ENCODE peak calls at places on chromosomes 1 and 21, in eight cellular contexts. R, Y, O, V, L, X, S and G are unnamed samples.

GRCh38 chr1:25875856-25876692 is 566 bp upstream of the PAQR7 start:
- DNase-seq in R (peak), L (peak), Y (peak), S (no peak), X (no peak), V (no peak), O (no peak), G (no peak)

GRCh38 chr1:202289009-202289408 is 52.7 kb downstream of the UBE2T start:
- DNase-seq in X (no peak), L (no peak), O (no peak), R (no peak), Y (no peak), V (no peak), S (no peak), G (no peak)

GRCh38 chr1:7229696-7230095 is 444.4 kb downstream of the CAMTA1 start:
- DNase-seq in O (no peak), Y (no peak), X (no peak), V (no peak), R (no peak), L (no peak), S (no peak), G (no peak)

GRCh38 chr21:46634966-46635323 is 529 bp upstream of the PRMT2 start:
- DNase-seq in X (peak), L (peak), Y (peak), V (peak), R (peak), S (peak), O (no peak), G (no peak)

GRCh38 chr1:14567056-14567455 is 31.4 kb upstream of the KAZN start:
- DNase-seq in X (no peak), S (no peak), O (no peak), L (no peak), Y (no peak), R (no peak), V (no peak), G (no peak)

GRCh38 chr1:117007719-117008013 is 6.1 kb downstream of the CD101 start:
- DNase-seq in O (no peak), L (no peak), Y (no peak), V (no peak), R (no peak), S (no peak), X (no peak), G (no peak)

GRCh38 chr1:202143768-202144509 is 598 bp downstream of the ARL8A start:
- DNase-seq in V (no peak), L (peak), S (peak), Y (no peak), X (no peak), R (peak), O (peak), G (no peak)

GRCh38 chr1:89781494-89782126 is 39.2 kb upstream of the LRRC8D start:
- DNase-seq in L (no peak), S (no peak), X (no peak), O (no peak), R (peak), Y (no peak), V (peak), G (no peak)

GRCh38 chr1:220067246-220068204 is 21.2 kb upstream of the EPRS1 start:
- DNase-seq in L (no peak), S (no peak), O (no peak), Y (no peak), X (no peak), R (no peak), V (no peak), G (no peak)

GRCh38 chr1:61109158-61109557 is 26.8 kb downstream of the NFIA start:
- DNase-seq in S (no peak), L (no peak), V (no peak), X (no peak), Y (no peak), R (no peak), O (no peak), G (no peak)

GRCh38 chr1:153324912-153325311 is 12.2 kb upstream of the PGLYRP3 start:
- DNase-seq in R (no peak), L (no peak), S (no peak), X (no peak), O (no peak), Y (no peak), V (no peak), G (no peak)

GRCh38 chr1:214496126-214496525 is 55.3 kb downstream of the PTPN14 start:
- DNase-seq in L (no peak), X (no peak), V (no peak), O (no peak), Y (no peak), R (no peak), S (no peak), G (no peak)

GRCh38 chr1:20160034-20160433 is 20.9 kb downstream of the PLA2G2F start:
- DNase-seq in Y (no peak), S (no peak), O (no peak), L (no peak), R (no peak), V (no peak), X (no peak), G (no peak)

GRCh38 chr1:232806071-232806510 is 875 bp downstream of the MAP10 start:
- DNase-seq in S (no peak), X (no peak), O (no peak), R (no peak), L (no peak), Y (no peak), V (no peak), G (no peak)

GRCh38 chr1:23166854-23167253 is 1.8 kb downstream of the LUZP1 start:
- DNase-seq in V (no peak), R (no peak), O (no peak), S (no peak), X (no peak), L (no peak), Y (no peak), G (no peak)

GRCh38 chr1:77415585-77415984 is 133.8 kb downstream of the AK5 start:
- DNase-seq in V (no peak), X (no peak), O (no peak), L (no peak), Y (no peak), R (no peak), S (no peak), G (no peak)

GRCh38 chr1:173353346-173353745 is 123.8 kb upstream of the PRDX6 start:
- DNase-seq in X (no peak), S (no peak), O (no peak), L (no peak), Y (no peak), V (no peak), R (no peak), G (no peak)

GRCh38 chr21:31917108-31917507 is 44.3 kb downstream of the HUNK start:
- DNase-seq in L (no peak), R (no peak), Y (no peak), S (no peak), O (no peak), X (no peak), V (no peak), G (no peak)

GRCh38 chr1:1058088-1058905 is 15.8 kb downstream of the RNF223 start:
- DNase-seq in O (no peak), Y (no peak), L (no peak), V (no peak), X (no peak), S (no peak), R (no peak), G (no peak)

GRCh38 chr1:193729429-193729828 is 543.0 kb upstream of the B3GALT2 start:
- DNase-seq in S (no peak), L (no peak), O (no peak), Y (no peak), V (no peak), X (no peak), R (no peak), G (no peak)
- TF ChIP-seq CTCF in S (no peak), L (no peak), O (no peak), Y (no peak), V (no peak), X (no peak), R (no peak), G (no peak)

GRCh38 chr1:21495225-21495820 is 13.9 kb upstream of the ALPL start:
- DNase-seq in O (no peak), R (no peak), X (no peak), S (no peak), V (no peak), L (no peak), Y (no peak), G (no peak)

GRCh38 chr1:21496886-21497285 is 12.3 kb upstream of the ALPL start:
- DNase-seq in O (no peak), L (no peak), X (no peak), R (no peak), S (no peak), Y (no peak), V (no peak), G (no peak)

GRCh38 chr1:21499283-21499945 is 9.8 kb upstream of the ALPL start:
- DNase-seq in Y (no peak), O (no peak), S (no peak), L (no peak), V (no peak), R (no peak), X (no peak), G (no peak)

GRCh38 chr1:21496063-21496462 is 13.2 kb upstream of the ALPL start:
- DNase-seq in R (no peak), X (no peak), O (no peak), Y (no peak), S (no peak), L (no peak), V (no peak), G (no peak)

GRCh38 chr1:21497466-21498061 is 11.7 kb upstream of the ALPL start:
- DNase-seq in S (no peak), L (no peak), V (no peak), Y (no peak), X (no peak), O (no peak), R (no peak), G (no peak)
- TF ChIP-seq CTCF in S (no peak), L (no peak), V (no peak), Y (no peak), X (no peak), O (no peak), R (no peak), G (peak)

GRCh38 chr1:36306210-36306901 is at the start of gene SH3D21:
- DNase-seq in R (peak), L (peak), Y (no peak), V (no peak), O (peak), X (peak), S (peak), G (no peak)
- TF ChIP-seq CTCF in R (peak), L (peak), Y (peak), V (no peak), O (no peak), X (no peak), S (no peak), G (no peak)

DNA sequence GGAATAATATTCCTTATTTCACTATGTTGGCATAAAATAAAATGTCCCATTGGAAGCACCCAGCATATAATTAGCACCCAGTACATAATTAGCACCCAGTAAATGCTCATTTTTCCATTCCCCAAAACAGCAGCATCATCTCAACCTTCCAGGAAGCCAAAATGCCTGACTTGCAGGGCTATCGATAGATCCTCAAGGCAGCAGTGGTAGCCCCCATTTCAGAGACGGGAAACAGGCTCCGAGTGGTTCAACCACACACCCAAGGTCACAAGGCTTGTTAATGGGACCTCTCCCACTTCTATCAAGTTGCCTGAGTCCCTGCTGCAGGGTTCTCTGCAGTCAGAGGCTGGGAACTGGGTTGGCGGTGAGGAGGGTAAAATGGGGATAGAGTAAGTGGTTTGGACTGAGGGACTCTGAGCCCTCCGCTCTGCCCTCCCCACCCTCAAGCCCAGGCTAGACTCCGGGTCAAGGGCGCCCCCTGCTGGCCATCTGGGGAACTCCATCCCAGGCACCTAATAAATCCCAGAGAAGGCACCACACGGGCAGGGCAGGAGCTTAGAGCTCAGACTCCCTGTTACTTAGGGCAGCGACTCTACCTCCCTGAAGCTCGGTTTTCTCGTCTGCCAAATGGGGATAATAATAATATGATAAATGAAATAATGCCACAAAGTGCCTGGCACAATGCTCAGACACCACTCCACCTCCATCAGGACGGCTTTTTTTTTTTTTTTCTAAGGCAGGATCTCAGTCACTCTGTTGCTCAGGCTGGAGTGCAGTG is 21.9 kb upstream of the LAPTM5 start:
- DNase-seq in Y (peak), R (peak), L (peak), X (peak), O (peak), V (peak), S (peak), G (peak)
- TF ChIP-seq CTCF in Y (peak), R (peak), L (peak), X (peak), O (peak), V (peak), S (peak), G (peak)

GRCh38 chr1:5966543-5967205 is 25.6 kb downstream of the NPHP4 start:
- DNase-seq in L (no peak), Y (no peak), V (no peak), X (no peak), O (no peak), R (no peak), S (no peak), G (no peak)
- TF ChIP-seq CTCF in L (no peak), Y (no peak), V (no peak), X (no peak), O (no peak), R (no peak), S (no peak), G (no peak)

DNA sequence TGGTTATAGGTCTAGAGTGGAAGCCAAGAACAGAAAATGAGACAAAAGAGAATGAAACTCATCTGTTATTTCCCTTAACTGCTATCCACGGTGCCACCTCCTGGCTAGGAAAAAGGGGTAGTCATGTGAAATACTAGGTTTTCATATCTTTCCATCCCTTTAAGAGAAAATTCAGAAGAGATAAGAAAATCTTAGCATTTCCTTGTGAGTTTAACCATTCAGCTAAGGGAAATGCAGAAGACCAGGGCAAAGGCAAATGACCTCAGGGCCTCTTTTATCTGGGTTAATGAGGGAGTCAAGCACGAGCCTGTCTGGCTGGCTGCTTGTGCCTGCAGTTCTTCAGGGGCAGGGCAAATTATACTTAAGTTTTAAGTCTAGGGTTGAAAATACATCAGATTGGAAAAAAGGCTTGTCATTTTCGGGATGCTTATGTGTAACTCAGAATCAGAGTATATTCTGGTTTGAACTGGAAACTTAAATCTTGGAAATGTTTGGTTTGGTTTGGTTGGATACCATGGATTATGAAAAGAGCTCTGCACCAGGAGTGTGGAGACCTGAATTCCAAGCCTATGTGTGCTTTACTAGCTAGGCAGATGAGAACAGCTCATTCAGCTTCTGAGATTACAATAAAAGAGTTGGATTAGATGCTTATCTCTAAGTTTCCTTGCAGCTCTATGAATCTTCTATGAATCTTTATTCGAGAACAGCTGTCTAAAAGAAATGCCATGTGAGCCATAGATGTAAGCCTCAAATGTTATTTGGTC is 19.9 kb downstream of the NIBAN1 start:
- DNase-seq in X (no peak), S (no peak), Y (no peak), V (no peak), O (no peak), L (no peak), R (peak), G (no peak)
- TF ChIP-seq CTCF in X (no peak), S (no peak), Y (no peak), V (no peak), O (no peak), L (no peak), R (no peak), G (no peak)

DNA sequence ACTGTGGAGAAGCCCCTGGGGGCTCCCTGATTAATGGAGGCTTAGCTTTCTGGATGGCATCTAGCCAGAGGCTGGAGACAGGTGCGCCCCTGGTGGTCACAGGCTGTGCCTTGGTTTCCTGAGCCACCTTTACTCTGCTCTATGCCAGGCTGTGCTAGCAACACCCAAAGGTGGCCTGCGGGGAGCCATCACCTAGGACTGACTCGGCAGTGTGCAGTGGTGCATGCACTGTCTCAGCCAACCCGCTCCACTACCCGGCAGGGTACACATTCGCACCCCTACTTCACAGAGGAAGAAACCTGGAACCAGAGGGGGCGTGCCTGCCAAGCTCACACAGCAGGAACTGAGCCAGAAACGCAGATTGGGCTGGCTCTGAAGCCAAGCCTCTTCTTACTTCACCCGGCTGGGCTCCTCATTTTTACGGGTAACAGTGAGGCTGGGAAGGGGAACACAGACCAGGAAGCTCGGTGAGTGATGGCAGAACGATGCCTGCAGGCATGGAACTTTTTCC is 24.8 kb downstream of the PCSK9 start:
- DNase-seq in Y (no peak), V (no peak), O (no peak), R (peak), S (no peak), L (no peak), X (no peak), G (no peak)
- TF ChIP-seq CTCF in Y (no peak), V (no peak), O (no peak), R (peak), S (no peak), L (no peak), X (no peak), G (peak)

GRCh38 chr1:104699433-104699832 is 949.7 kb downstream of the AMY1C start:
- DNase-seq in L (no peak), R (no peak), X (no peak), Y (no peak), V (no peak), S (no peak), O (no peak), G (no peak)
- TF ChIP-seq CTCF in L (no peak), R (no peak), X (no peak), Y (no peak), V (no peak), S (no peak), O (no peak), G (no peak)